ENCODE peak calls at places on chromosomes 5 and 9, in five cellular contexts. One of them, this sample, is unnamed.

GRCh38 chr9:93576296-93577044 is at the start of gene PHF2:
- DNase-seq in Peyer's patch: peak
- DNase-seq in cardiac fibroblast: no peak
- DNase-seq in fibroblast of pulmonary artery: peak
- DNase-seq in Right ventricle myocardium superior: no peak
- DNase-seq in this sample: no peak

GRCh38 chr9:85742630-85742928 is 825 bp upstream of the AGTPBP1 start:
- DNase-seq in Peyer's patch: no peak
- DNase-seq in cardiac fibroblast: peak
- DNase-seq in fibroblast of pulmonary artery: peak
- DNase-seq in Right ventricle myocardium superior: no peak
- DNase-seq in this sample: peak

GRCh38 chr5:74055446-74056097 is 429.6 kb downstream of the ARHGEF28 start:
- DNase-seq in Peyer's patch: no peak
- DNase-seq in cardiac fibroblast: no peak
- DNase-seq in fibroblast of pulmonary artery: no peak
- DNase-seq in Right ventricle myocardium superior: no peak
- DNase-seq in this sample: no peak

GRCh38 chr5:172003750-172004149 is 2.7 kb downstream of the FBXW11 start:
- DNase-seq in Peyer's patch: no peak
- DNase-seq in cardiac fibroblast: no peak
- DNase-seq in fibroblast of pulmonary artery: peak
- DNase-seq in Right ventricle myocardium superior: no peak
- DNase-seq in this sample: peak

GRCh38 chr9:94746541-94747505 is 20.3 kb downstream of the AOPEP start:
- DNase-seq in Peyer's patch: no peak
- DNase-seq in cardiac fibroblast: no peak
- DNase-seq in fibroblast of pulmonary artery: no peak
- DNase-seq in Right ventricle myocardium superior: no peak
- DNase-seq in this sample: no peak

GRCh38 chr5:106397700-106398099 is 1273.0 kb downstream of the EFNA5 start:
- DNase-seq in Peyer's patch: no peak
- DNase-seq in cardiac fibroblast: peak
- DNase-seq in fibroblast of pulmonary artery: peak
- DNase-seq in Right ventricle myocardium superior: no peak
- DNase-seq in this sample: peak

GRCh38 chr5:31664566-31664965 is 25.6 kb downstream of the PDZD2 start:
- DNase-seq in Peyer's patch: no peak
- DNase-seq in cardiac fibroblast: peak
- DNase-seq in fibroblast of pulmonary artery: peak
- DNase-seq in Right ventricle myocardium superior: no peak
- DNase-seq in this sample: no peak

GRCh38 chr5:139710370-139711066 is 62.4 kb downstream of the CXXC5 start:
- DNase-seq in Peyer's patch: peak
- DNase-seq in cardiac fibroblast: peak
- DNase-seq in fibroblast of pulmonary artery: peak
- DNase-seq in Right ventricle myocardium superior: peak
- DNase-seq in this sample: peak

GRCh38 chr5:170885779-170886178 is 24.0 kb downstream of the RANBP17 start:
- DNase-seq in Peyer's patch: no peak
- DNase-seq in cardiac fibroblast: peak
- DNase-seq in fibroblast of pulmonary artery: peak
- DNase-seq in Right ventricle myocardium superior: no peak
- DNase-seq in this sample: no peak

GRCh38 chr5:153559926-153560325 is 69.5 kb downstream of the GRIA1 start:
- DNase-seq in Peyer's patch: no peak
- DNase-seq in cardiac fibroblast: peak
- DNase-seq in fibroblast of pulmonary artery: peak
- DNase-seq in Right ventricle myocardium superior: no peak
- DNase-seq in this sample: peak

GRCh38 chr5:157521704-157522029 is 53.9 kb downstream of the ADAM19 start:
- DNase-seq in Peyer's patch: no peak
- DNase-seq in cardiac fibroblast: no peak
- DNase-seq in fibroblast of pulmonary artery: no peak
- DNase-seq in Right ventricle myocardium superior: no peak
- DNase-seq in this sample: no peak

GRCh38 chr5:99674086-99674485 is 745.3 kb upstream of the CHD1 start:
- DNase-seq in Peyer's patch: no peak
- DNase-seq in cardiac fibroblast: no peak
- DNase-seq in fibroblast of pulmonary artery: no peak
- DNase-seq in Right ventricle myocardium superior: no peak
- DNase-seq in this sample: no peak

This sample was measured in fibroblast of the aortic adventitia.